ENCODE peak calls at places on chromosomes 13 and 19, in nine cellular contexts. One of them, this sample, is unnamed.

GRCh38 chr19:49626243-49626642 is 13.7 kb downstream of the RRAS start:
- DNase-seq in pancreas: no peak
- DNase-seq in stimulated activated CD8-positive, alpha-beta memory T cell treated with anti-CD3 and anti-CD28 coated beads, Interleukin-4, amount 100 ng/mL, for 4 hours: no peak
- DNase-seq in aorta: no peak
- DNase-seq in cardiac fibroblast: no peak
- DNase-seq in IMR-90: no peak
- DNase-seq in activated naive CD4-positive, alpha-beta T cell: no peak
- DNase-seq in astrocyte of the spinal cord: no peak
- DNase-seq in progenitor cell of endocrine pancreas: no peak
- DNase-seq in this sample: no peak

GRCh38 chr19:57941593-57941992 is 5.9 kb downstream of the ZNF256 start:
- DNase-seq in progenitor cell of endocrine pancreas: no peak
- DNase-seq in pancreas: no peak
- DNase-seq in cardiac fibroblast: no peak
- DNase-seq in astrocyte of the spinal cord: no peak
- DNase-seq in aorta: no peak
- DNase-seq in stimulated activated CD8-positive, alpha-beta memory T cell treated with anti-CD3 and anti-CD28 coated beads, Interleukin-4, amount 100 ng/mL, for 4 hours: no peak
- DNase-seq in IMR-90: no peak
- DNase-seq in activated naive CD4-positive, alpha-beta T cell: no peak
- DNase-seq in this sample: no peak

GRCh38 chr13:45658586-45659235 is 43.2 kb upstream of the ERICH6B start:
- DNase-seq in pancreas: no peak
- DNase-seq in aorta: no peak
- DNase-seq in activated naive CD4-positive, alpha-beta T cell: no peak
- DNase-seq in progenitor cell of endocrine pancreas: no peak
- DNase-seq in IMR-90: peak
- DNase-seq in stimulated activated CD8-positive, alpha-beta memory T cell treated with anti-CD3 and anti-CD28 coated beads, Interleukin-4, amount 100 ng/mL, for 4 hours: no peak
- DNase-seq in cardiac fibroblast: peak
- DNase-seq in astrocyte of the spinal cord: peak
- DNase-seq in this sample: no peak

GRCh38 chr19:13208964-13209796 is 59.0 kb downstream of the IER2 start:
- DNase-seq in pancreas: no peak
- DNase-seq in IMR-90: no peak
- DNase-seq in astrocyte of the spinal cord: no peak
- DNase-seq in stimulated activated CD8-positive, alpha-beta memory T cell treated with anti-CD3 and anti-CD28 coated beads, Interleukin-4, amount 100 ng/mL, for 4 hours: no peak
- DNase-seq in progenitor cell of endocrine pancreas: no peak
- DNase-seq in aorta: no peak
- DNase-seq in activated naive CD4-positive, alpha-beta T cell: no peak
- DNase-seq in cardiac fibroblast: no peak
- DNase-seq in this sample: no peak

GRCh38 chr13:59531571-59532091 is 632.1 kb downstream of the DIAPH3 start:
- DNase-seq in IMR-90: peak
- DNase-seq in aorta: peak
- DNase-seq in progenitor cell of endocrine pancreas: no peak
- DNase-seq in cardiac fibroblast: peak
- DNase-seq in pancreas: peak
- DNase-seq in activated naive CD4-positive, alpha-beta T cell: peak
- DNase-seq in astrocyte of the spinal cord: peak
- DNase-seq in stimulated activated CD8-positive, alpha-beta memory T cell treated with anti-CD3 and anti-CD28 coated beads, Interleukin-4, amount 100 ng/mL, for 4 hours: no peak
- DNase-seq in this sample: peak

GRCh38 chr13:40109324-40109958 is 454.0 kb downstream of the COG6 start:
- DNase-seq in activated naive CD4-positive, alpha-beta T cell: no peak
- DNase-seq in stimulated activated CD8-positive, alpha-beta memory T cell treated with anti-CD3 and anti-CD28 coated beads, Interleukin-4, amount 100 ng/mL, for 4 hours: no peak
- DNase-seq in IMR-90: peak
- DNase-seq in astrocyte of the spinal cord: peak
- DNase-seq in progenitor cell of endocrine pancreas: no peak
- DNase-seq in pancreas: no peak
- DNase-seq in cardiac fibroblast: peak
- DNase-seq in aorta: no peak
- DNase-seq in this sample: peak

GRCh38 chr13:73466561-73466960 is 407.8 kb downstream of the KLF5 start:
- DNase-seq in astrocyte of the spinal cord: no peak
- DNase-seq in stimulated activated CD8-positive, alpha-beta memory T cell treated with anti-CD3 and anti-CD28 coated beads, Interleukin-4, amount 100 ng/mL, for 4 hours: no peak
- DNase-seq in pancreas: no peak
- DNase-seq in activated naive CD4-positive, alpha-beta T cell: no peak
- DNase-seq in IMR-90: no peak
- DNase-seq in cardiac fibroblast: no peak
- DNase-seq in progenitor cell of endocrine pancreas: no peak
- DNase-seq in aorta: no peak
- DNase-seq in this sample: no peak

GRCh38 chr19:55109527-55110291 is 7.7 kb downstream of the PPP1R12C start:
- DNase-seq in aorta: no peak
- DNase-seq in astrocyte of the spinal cord: no peak
- DNase-seq in stimulated activated CD8-positive, alpha-beta memory T cell treated with anti-CD3 and anti-CD28 coated beads, Interleukin-4, amount 100 ng/mL, for 4 hours: no peak
- DNase-seq in activated naive CD4-positive, alpha-beta T cell: no peak
- DNase-seq in IMR-90: no peak
- DNase-seq in progenitor cell of endocrine pancreas: no peak
- DNase-seq in cardiac fibroblast: no peak
- DNase-seq in pancreas: no peak
- DNase-seq in this sample: no peak

GRCh38 chr13:30796833-30797601 is 61.7 kb downstream of the ALOX5AP start:
- DNase-seq in astrocyte of the spinal cord: peak
- DNase-seq in activated naive CD4-positive, alpha-beta T cell: no peak
- DNase-seq in IMR-90: peak
- DNase-seq in progenitor cell of endocrine pancreas: no peak
- DNase-seq in pancreas: no peak
- DNase-seq in stimulated activated CD8-positive, alpha-beta memory T cell treated with anti-CD3 and anti-CD28 coated beads, Interleukin-4, amount 100 ng/mL, for 4 hours: no peak
- DNase-seq in aorta: no peak
- DNase-seq in cardiac fibroblast: peak
- DNase-seq in this sample: peak

GRCh38 chr19:1063030-1063908 is 3.7 kb upstream of the ARHGAP45 start:
- DNase-seq in cardiac fibroblast: no peak
- DNase-seq in progenitor cell of endocrine pancreas: no peak
- DNase-seq in pancreas: no peak
- DNase-seq in activated naive CD4-positive, alpha-beta T cell: peak
- DNase-seq in stimulated activated CD8-positive, alpha-beta memory T cell treated with anti-CD3 and anti-CD28 coated beads, Interleukin-4, amount 100 ng/mL, for 4 hours: no peak
- DNase-seq in IMR-90: no peak
- DNase-seq in astrocyte of the spinal cord: no peak
- DNase-seq in aorta: no peak
- DNase-seq in this sample: no peak

GRCh38 chr13:48493076-48493765 is 39.7 kb downstream of the RCBTB2 start:
- DNase-seq in pancreas: no peak
- DNase-seq in progenitor cell of endocrine pancreas: no peak
- DNase-seq in stimulated activated CD8-positive, alpha-beta memory T cell treated with anti-CD3 and anti-CD28 coated beads, Interleukin-4, amount 100 ng/mL, for 4 hours: no peak
- DNase-seq in activated naive CD4-positive, alpha-beta T cell: no peak
- DNase-seq in astrocyte of the spinal cord: no peak
- DNase-seq in aorta: no peak
- DNase-seq in IMR-90: no peak
- DNase-seq in cardiac fibroblast: peak
- DNase-seq in this sample: peak

GRCh38 chr19:4208385-4209094 is 20.8 kb upstream of the EBI3 start:
- DNase-seq in IMR-90: peak
- DNase-seq in progenitor cell of endocrine pancreas: no peak
- DNase-seq in astrocyte of the spinal cord: peak
- DNase-seq in pancreas: no peak
- DNase-seq in aorta: no peak
- DNase-seq in activated naive CD4-positive, alpha-beta T cell: no peak
- DNase-seq in cardiac fibroblast: peak
- DNase-seq in stimulated activated CD8-positive, alpha-beta memory T cell treated with anti-CD3 and anti-CD28 coated beads, Interleukin-4, amount 100 ng/mL, for 4 hours: no peak
- DNase-seq in this sample: peak

GRCh38 chr13:108003626-108004025 is 211.7 kb downstream of the LIG4 start:
- DNase-seq in cardiac fibroblast: no peak
- DNase-seq in IMR-90: no peak
- DNase-seq in pancreas: no peak
- DNase-seq in aorta: no peak
- DNase-seq in progenitor cell of endocrine pancreas: no peak
- DNase-seq in astrocyte of the spinal cord: no peak
- DNase-seq in activated naive CD4-positive, alpha-beta T cell: no peak
- DNase-seq in stimulated activated CD8-positive, alpha-beta memory T cell treated with anti-CD3 and anti-CD28 coated beads, Interleukin-4, amount 100 ng/mL, for 4 hours: no peak
- DNase-seq in this sample: no peak

GRCh38 chr19:32708457-32708856 is 11.1 kb upstream of the TDRD12 start:
- DNase-seq in progenitor cell of endocrine pancreas: no peak
- DNase-seq in stimulated activated CD8-positive, alpha-beta memory T cell treated with anti-CD3 and anti-CD28 coated beads, Interleukin-4, amount 100 ng/mL, for 4 hours: no peak
- DNase-seq in aorta: no peak
- DNase-seq in pancreas: no peak
- DNase-seq in IMR-90: no peak
- DNase-seq in astrocyte of the spinal cord: no peak
- DNase-seq in cardiac fibroblast: no peak
- DNase-seq in activated naive CD4-positive, alpha-beta T cell: no peak
- DNase-seq in this sample: no peak

GRCh38 chr19:53101518-53101917 is 1.7 kb downstream of the ZNF160 start:
- DNase-seq in astrocyte of the spinal cord: no peak
- DNase-seq in pancreas: no peak
- DNase-seq in cardiac fibroblast: no peak
- DNase-seq in progenitor cell of endocrine pancreas: no peak
- DNase-seq in stimulated activated CD8-positive, alpha-beta memory T cell treated with anti-CD3 and anti-CD28 coated beads, Interleukin-4, amount 100 ng/mL, for 4 hours: no peak
- DNase-seq in aorta: no peak
- DNase-seq in activated naive CD4-positive, alpha-beta T cell: no peak
- DNase-seq in IMR-90: peak
- DNase-seq in this sample: no peak

GRCh38 chr19:28485300-28485699 is 727.7 kb downstream of the UQCRFS1 start:
- DNase-seq in stimulated activated CD8-positive, alpha-beta memory T cell treated with anti-CD3 and anti-CD28 coated beads, Interleukin-4, amount 100 ng/mL, for 4 hours: no peak
- DNase-seq in progenitor cell of endocrine pancreas: no peak
- DNase-seq in aorta: peak
- DNase-seq in IMR-90: no peak
- DNase-seq in activated naive CD4-positive, alpha-beta T cell: no peak
- DNase-seq in cardiac fibroblast: peak
- DNase-seq in astrocyte of the spinal cord: no peak
- DNase-seq in pancreas: no peak
- DNase-seq in this sample: no peak

GRCh38 chr19:52331757-52332156 is 4.3 kb upstream of the ZNF610 start:
- DNase-seq in stimulated activated CD8-positive, alpha-beta memory T cell treated with anti-CD3 and anti-CD28 coated beads, Interleukin-4, amount 100 ng/mL, for 4 hours: no peak
- DNase-seq in IMR-90: no peak
- DNase-seq in cardiac fibroblast: peak
- DNase-seq in aorta: no peak
- DNase-seq in astrocyte of the spinal cord: peak
- DNase-seq in progenitor cell of endocrine pancreas: no peak
- DNase-seq in pancreas: no peak
- DNase-seq in activated naive CD4-positive, alpha-beta T cell: no peak
- DNase-seq in this sample: peak

GRCh38 chr19:57096640-57097361 is 23.0 kb upstream of the USP29 start:
- DNase-seq in aorta: no peak
- DNase-seq in pancreas: no peak
- DNase-seq in progenitor cell of endocrine pancreas: no peak
- DNase-seq in stimulated activated CD8-positive, alpha-beta memory T cell treated with anti-CD3 and anti-CD28 coated beads, Interleukin-4, amount 100 ng/mL, for 4 hours: no peak
- DNase-seq in activated naive CD4-positive, alpha-beta T cell: no peak
- DNase-seq in astrocyte of the spinal cord: no peak
- DNase-seq in cardiac fibroblast: peak
- DNase-seq in IMR-90: no peak
- DNase-seq in this sample: no peak

This sample was measured in amniotic epithelial cell.